ENCODE peak calls at places on chromosomes 5 and 9, in four cellular contexts. G, Y, U and Q are unnamed samples.

GRCh38 chr5:96048763-96049162 is 87.1 kb upstream of the ELL2 start:
- DNase-seq in G (no peak), U (no peak), Y (no peak), Q (no peak)

GRCh38 chr5:141637693-141638419 is 1.1 kb downstream of the RELL2 start:
- DNase-seq in U (peak), G (peak), Y (no peak), Q (peak)

GRCh38 chr9:136007906-136008692 is 46.9 kb upstream of the UBAC1 start:
- DNase-seq in G (no peak), U (no peak), Y (no peak), Q (no peak)

GRCh38 chr5:78984020-78984610 is 995 bp downstream of the ARSB start:
- DNase-seq in Y (no peak), G (no peak), U (no peak), Q (peak)

GRCh38 chr9:126869368-126869767 is 8.9 kb downstream of the ZBTB34 start:
- DNase-seq in U (no peak), Y (no peak), G (no peak), Q (no peak)

GRCh38 chr5:150192462-150192861 is 2.6 kb downstream of the SLC6A7 start:
- DNase-seq in U (no peak), Y (no peak), G (no peak), Q (no peak)

GRCh38 chr9:134459164-134459563 is 132.9 kb downstream of the RXRA start:
- DNase-seq in G (no peak), U (no peak), Y (no peak), Q (no peak)

GRCh38 chr5:140588311-140589070 is 23.9 kb downstream of the SLC35A4 start:
- DNase-seq in G (no peak), U (no peak), Y (no peak), Q (peak)

GRCh38 chr9:107513464-107514092 is 24.0 kb upstream of the KLF4 start:
- DNase-seq in Y (no peak), U (no peak), G (no peak), Q (no peak)

GRCh38 chr9:36132081-36132480 is 4.5 kb upstream of the GLIPR2 start:
- DNase-seq in U (no peak), G (no peak), Y (no peak), Q (peak)

GRCh38 chr9:123640792-123641222 is 284.8 kb downstream of the CRB2 start:
- DNase-seq in U (peak), G (no peak), Y (no peak), Q (no peak)

GRCh38 chr5:179504191-179504590 is 46.2 kb upstream of the RUFY1 start:
- DNase-seq in Y (no peak), G (no peak), U (no peak), Q (no peak)

GRCh38 chr9:19050637-19051591 is 1.7 kb downstream of the RRAGA start:
- DNase-seq in U (no peak), G (no peak), Y (no peak), Q (no peak)

GRCh38 chr5:71873202-71873601 is 154.1 kb downstream of the CARTPT start:
- DNase-seq in Y (peak), G (no peak), U (no peak), Q (no peak)

GRCh38 chr9:3980771-3981170 is 319.1 kb downstream of the GLIS3 start:
- DNase-seq in Y (no peak), G (no peak), U (no peak), Q (peak)

GRCh38 chr9:130989391-130989790 is 19.6 kb upstream of the LAMC3 start:
- DNase-seq in Y (no peak), G (no peak), U (no peak), Q (no peak)

GRCh38 chr5:177546262-177546741 is 8.1 kb downstream of the FAM193B start:
- DNase-seq in G (no peak), U (no peak), Y (no peak), Q (peak)

GRCh38 chr9:93668261-93668871 is 92.0 kb downstream of the PHF2 start:
- DNase-seq in G (peak), U (no peak), Y (no peak), Q (no peak)

GRCh38 chr5:151125421-151125820 is 32.2 kb downstream of the ANXA6 start:
- DNase-seq in U (peak), G (no peak), Y (no peak), Q (no peak)